ENCODE peak calls at places on chromosomes 7 and 10, in four cellular contexts. H, Q, R and C are unnamed samples.

GRCh38 chr7:151275813-151276577 is 27.5 kb upstream of the SMARCD3 start:
- DNase-seq in Q (no peak), H (no peak), R (peak; percentile 16), C (no peak)

GRCh38 chr7:151124899-151125399 is 38.7 kb downstream of the AGAP3 start:
- DNase-seq in H (no peak), Q (no peak), R (no peak), C (no peak)

GRCh38 chr10:44253769-44254462 is 131.0 kb downstream of the CXCL12 start:
- DNase-seq in R (no peak), Q (no peak), H (peak; percentile 92), C (peak; percentile 64)

GRCh38 chr10:13709931-13710690 is 123.3 kb downstream of the PRPF18 start:
- DNase-seq in H (peak; percentile 15), R (no peak), Q (no peak), C (no peak)

GRCh38 chr7:149865437-149865836 is 8.3 kb upstream of the ATP6V0E2 start:
- DNase-seq in H (no peak), R (no peak), Q (no peak), C (no peak)

GRCh38 chr7:37234928-37235327 is 213.7 kb downstream of the ELMO1 start:
- DNase-seq in R (peak; percentile 70), H (peak; percentile 34), Q (no peak), C (no peak)

GRCh38 chr7:10662982-10663884 is 310.4 kb upstream of the PHF14 start:
- DNase-seq in H (no peak), Q (no peak), R (no peak), C (no peak)

GRCh38 chr10:115846528-115846927 is 426.5 kb downstream of the GFRA1 start:
- DNase-seq in H (no peak), Q (no peak), R (no peak), C (no peak)

GRCh38 chr10:70404906-70405824 is 1.2 kb downstream of the EIF4EBP2 start:
- DNase-seq in H (peak; percentile 97), R (peak; percentile 52), Q (peak; percentile 44), C (peak; percentile 91)

GRCh38 chr10:88651131-88651541 is 13.1 kb upstream of the LIPF start:
- DNase-seq in H (peak; percentile 89), R (no peak), Q (no peak), C (no peak)

GRCh38 chr7:33043875-33044718 is 18.5 kb downstream of the NT5C3A start:
- DNase-seq in H (no peak), R (no peak), Q (no peak), C (no peak)

GRCh38 chr10:11265486-11265885 is 247.8 kb downstream of the CELF2 start:
- DNase-seq in H (no peak), Q (no peak), R (no peak), C (no peak)

GRCh38 chr7:66321283-66321682 is 116.1 kb downstream of the TPST1 start:
- DNase-seq in R (no peak), H (no peak), Q (no peak), C (no peak)

GRCh38 chr10:1465421-1465902 is 271.9 kb downstream of the ADARB2 start:
- DNase-seq in R (no peak), Q (no peak), H (no peak), C (no peak)

GRCh38 chr10:26031300-26031699 is 97.3 kb downstream of the MYO3A start:
- DNase-seq in R (no peak), H (no peak), Q (no peak), C (no peak)

GRCh38 chr10:79321951-79322350 is 25.3 kb upstream of the PPIF start:
- DNase-seq in H (no peak), R (no peak), Q (no peak), C (no peak)

GRCh38 chr7:64888561-64888900 is 14.5 kb upstream of the ZNF273 start:
- DNase-seq in H (no peak), Q (no peak), R (peak; percentile 28), C (no peak)

GRCh38 chr7:140640727-140641531 is at the start of gene DENND2A:
- DNase-seq in R (peak; percentile 90), H (peak; percentile 72), Q (peak; percentile 87), C (peak; percentile 84)

GRCh38 chr7:45389073-45389872 is 184.9 kb upstream of the ADCY1 start:
- DNase-seq in R (no peak), Q (no peak), H (no peak), C (no peak)

GRCh38 chr10:89793649-89794254 is 92.4 kb downstream of the KIF20B start:
- DNase-seq in H (peak; percentile 74), R (peak; percentile 86), Q (peak; percentile 21), C (no peak)

DNA sequence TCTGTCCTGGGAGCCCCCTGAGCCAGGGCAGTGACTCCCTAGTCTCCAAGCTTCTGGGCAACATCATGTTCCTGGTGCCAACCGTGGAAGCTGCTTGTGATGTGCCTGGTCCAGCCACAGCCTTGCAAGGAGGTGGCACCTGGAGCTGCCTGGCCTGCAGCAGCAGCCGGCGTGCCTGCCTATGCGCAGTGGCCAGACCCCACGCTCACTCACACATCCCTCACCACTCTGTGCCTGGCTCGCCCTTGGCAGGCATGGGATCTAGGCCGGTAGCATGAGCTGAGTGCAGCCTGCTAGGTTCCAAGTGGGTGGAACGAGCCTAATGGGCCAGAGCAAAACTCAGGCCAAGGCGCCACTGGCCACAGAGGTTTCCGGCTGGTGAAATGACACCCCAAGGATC is 184.0 kb downstream of the ZNF438 start:
- DNase-seq in H (no peak), R (no peak), Q (no peak), C (no peak)
- H3K4me1 ChIP-seq in H (no peaks in the 10 kb centered on the region), R (no peaks in the 10 kb centered on the region), Q (peaks cover 8% of the 10 kb centered on the region), C (peaks cover 13% of the 10 kb centered on the region)

DNA sequence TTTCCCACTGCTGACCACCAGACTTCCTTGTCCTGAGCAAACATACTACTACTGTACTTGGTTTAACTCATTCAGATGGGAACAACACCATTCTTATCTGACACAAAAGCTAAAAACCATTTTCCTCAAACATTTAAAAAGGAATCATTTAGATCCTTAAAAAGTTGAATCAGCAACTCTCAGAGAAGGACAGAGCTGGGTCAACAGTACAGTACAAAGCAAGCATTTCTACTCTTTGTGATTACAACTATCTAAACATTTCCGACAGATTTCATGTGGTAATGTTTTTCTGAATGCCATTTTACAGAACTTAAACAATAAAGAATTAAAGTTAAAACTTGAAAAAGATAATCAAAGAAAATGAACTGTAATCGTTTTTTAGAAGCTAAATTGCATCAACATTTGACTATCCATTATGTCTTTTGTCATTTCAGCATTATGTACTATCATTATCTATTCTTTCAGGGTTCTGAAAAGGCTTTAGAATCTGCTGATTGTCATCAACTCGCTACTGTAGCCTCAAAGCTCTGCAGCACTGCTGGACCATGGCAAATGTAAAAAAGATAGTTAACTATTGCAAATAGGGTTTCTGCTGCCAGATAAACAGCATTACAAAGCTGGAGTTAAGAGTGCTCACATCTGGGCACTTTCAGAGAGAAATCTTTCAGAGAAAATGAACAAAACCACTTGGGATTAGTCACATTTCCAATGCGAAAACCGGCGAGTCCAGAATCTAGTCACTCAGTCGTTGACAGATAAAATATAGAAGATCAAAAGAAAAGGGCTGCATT is 160.4 kb upstream of the LAMB4 start:
- DNase-seq in H (no peak), Q (no peak), R (no peak), C (no peak)
- H3K27ac ChIP-seq in H (no peak overlapping the region), Q (no peak overlapping the region), R (no peak overlapping the region), C (no peak overlapping the region)

DNA sequence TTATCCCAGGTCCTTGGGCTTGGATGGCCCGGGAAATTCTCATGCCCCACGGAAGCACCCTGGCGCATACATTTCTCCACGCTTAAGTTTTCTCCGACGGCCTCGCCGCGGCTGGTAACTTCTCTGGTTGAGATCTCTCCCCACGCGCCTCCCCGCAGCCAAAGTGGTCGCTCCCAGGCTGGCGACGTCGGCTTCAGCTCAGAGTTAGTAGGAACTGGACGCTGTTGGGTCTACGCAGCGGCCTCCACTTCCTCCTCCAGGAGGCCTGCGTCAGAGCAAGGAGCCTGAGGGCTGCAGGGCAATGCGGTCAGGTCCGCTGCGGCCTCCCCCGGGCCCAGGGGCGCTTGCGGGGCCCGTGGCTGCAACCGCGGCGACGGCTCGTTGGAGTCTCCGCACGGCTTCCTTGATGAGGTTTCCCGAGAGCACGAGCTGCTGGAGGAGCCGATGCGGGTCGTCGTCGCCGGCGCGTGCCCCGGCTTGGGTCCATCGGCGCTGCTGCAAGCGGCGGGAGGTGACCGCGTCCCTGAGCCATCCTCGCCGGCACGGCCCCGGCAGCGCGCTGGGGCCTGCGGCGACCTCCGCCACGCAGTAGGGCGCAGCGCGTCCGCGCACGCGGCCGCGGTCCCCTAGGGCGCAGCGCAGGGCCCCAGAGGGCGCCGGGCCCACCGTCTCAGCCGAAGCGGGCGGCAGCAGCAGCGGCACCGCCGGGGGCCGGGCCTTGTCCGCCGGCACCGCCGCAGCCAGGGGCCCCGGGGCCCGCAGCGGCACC is 744 bp downstream of the FRAT2 start:
- DNase-seq in Q (peak; percentile 55), H (peak; percentile 79), R (peak; percentile 48), C (peak; percentile 42)
- H3K4me1 ChIP-seq in Q (peaks cover 7% of the 10 kb centered on the region), H (peaks cover 19% of the 10 kb centered on the region), R (peaks cover 51% of the 10 kb centered on the region), C (peaks cover 16% of the 10 kb centered on the region)

GRCh38 chr10:96681493-96681892 is 38.8 kb downstream of the PIK3AP1 start:
- DNase-seq in R (no peak), H (no peak), Q (no peak), C (no peak)

GRCh38 chr10:96675846-96676245 is 44.5 kb downstream of the PIK3AP1 start:
- DNase-seq in R (no peak), Q (no peak), H (no peak), C (no peak)

GRCh38 chr10:96676272-96677112 is 43.8 kb downstream of the PIK3AP1 start:
- DNase-seq in Q (no peak), H (no peak), R (no peak), C (no peak)

GRCh38 chr10:96683065-96683464 is 37.2 kb downstream of the PIK3AP1 start:
- DNase-seq in R (no peak), Q (peak; percentile 31), H (peak; percentile 65), C (no peak)

GRCh38 chr10:96678725-96679124 is 41.6 kb downstream of the PIK3AP1 start:
- DNase-seq in Q (no peak), H (no peak), R (no peak), C (no peak)
- H3K27ac ChIP-seq in Q (no peak overlapping the region), H (no peak overlapping the region), R (no peak overlapping the region), C (no peak overlapping the region)

GRCh38 chr10:21662635-21663034 is 128.6 kb downstream of the MLLT10 start:
- DNase-seq in R (no peak), H (no peak), Q (no peak), C (no peak)
- H3K4me1 ChIP-seq in R (peaks cover 35% of the 10 kb centered on the region), H (no peaks in the 10 kb centered on the region), Q (no peaks in the 10 kb centered on the region), C (peaks cover 21% of the 10 kb centered on the region)

GRCh38 chr10:124653311-124653710 is 90.9 kb downstream of the FAM53B start:
- DNase-seq in Q (no peak), H (no peak), R (no peak), C (no peak)
- H3K27ac ChIP-seq in Q (no peak overlapping the region), H (no peak overlapping the region), R (no peak overlapping the region), C (peak overlapping the region; percentile 58)

GRCh38 chr7:106110238-106110560 is 1.9 kb downstream of the SYPL1 start:
- DNase-seq in Q (no peak), R (no peak), H (peak; percentile 40), C (no peak)
- H3K4me1 ChIP-seq in Q (peaks cover 5% of the 10 kb centered on the region), R (peaks cover 29% of the 10 kb centered on the region), H (peaks cover 26% of the 10 kb centered on the region), C (peaks cover 59% of the 10 kb centered on the region)